ENCODE peak calls at places on chromosome 13, in five cellular contexts. F is dorsolateral prefrontal cortex, C is foreskin keratinocyte, I is neural crest cell, W is heart left ventricle. J is an unnamed sample.

GRCh38 chr13:45370922-45371406 is 30.0 kb upstream of the TPT1 start:
- DNase-seq in C (no peak), W (peak; percentile 71), I (peak; percentile 70), F (peak; percentile 66), J (peak; percentile 80)

GRCh38 chr13:20461860-20462532 is 63.7 kb downstream of the CRYL1 start:
- DNase-seq in F (no peak), W (no peak), C (no peak), I (no peak), J (no peak)

GRCh38 chr13:75372517-75372916 is 109.5 kb downstream of the TBC1D4 start:
- DNase-seq in I (peak; percentile 15), C (no peak), W (no peak), F (no peak), J (no peak)

GRCh38 chr13:92232880-92233279 is 834.5 kb downstream of the GPC5 start:
- DNase-seq in C (no peak), W (no peak), F (no peak), I (no peak), J (no peak)

GRCh38 chr13:29170451-29171082 is 350.4 kb downstream of the MTUS2 start:
- DNase-seq in W (no peak), F (no peak), C (no peak), I (no peak), J (no peak)

GRCh38 chr13:93060144-93060543 is 166.5 kb upstream of the GPC6 start:
- DNase-seq in W (no peak), C (no peak), F (no peak), I (no peak), J (no peak)

GRCh38 chr13:34863360-34864135 is 78.5 kb upstream of the NBEA start:
- DNase-seq in F (no peak), C (peak; percentile 64), W (no peak), I (no peak), J (no peak)

GRCh38 chr13:111429064-111429558 is 108.7 kb downstream of the TEX29 start:
- DNase-seq in F (no peak), W (no peak), C (no peak), I (peak; percentile 67), J (no peak)

GRCh38 chr13:103547914-103548313 is 481.7 kb upstream of the SLC10A2 start:
- DNase-seq in I (no peak), F (no peak), W (no peak), C (peak; percentile 32), J (no peak)

GRCh38 chr13:40498461-40498860 is 168.0 kb downstream of the FOXO1 start:
- DNase-seq in W (no peak), F (no peak), C (no peak), I (no peak), J (no peak)

GRCh38 chr13:102141625-102142472 is 260.0 kb downstream of the FGF14 start:
- DNase-seq in I (no peak), W (no peak), F (no peak), C (no peak), J (no peak)

GRCh38 chr13:94120878-94121277 is 358.6 kb downstream of the DCT start:
- DNase-seq in C (no peak), I (no peak), F (no peak), W (no peak), J (no peak)

GRCh38 chr13:25977216-25977615 is 74.6 kb downstream of the SHISA2 start:
- DNase-seq in W (no peak), C (peak; percentile 17), F (no peak), I (no peak), J (no peak)

GRCh38 chr13:24619302-24619701 is 60.9 kb upstream of the ATP12A start:
- DNase-seq in C (no peak), F (no peak), W (no peak), I (no peak), J (no peak)

GRCh38 chr13:61960981-61961380 is 545.3 kb upstream of the PCDH20 start:
- DNase-seq in I (no peak), W (no peak), C (no peak), F (no peak), J (no peak)

GRCh38 chr13:51006067-51006800 is 96.6 kb downstream of the RNASEH2B start:
- DNase-seq in C (no peak), I (no peak), W (no peak), F (no peak), J (no peak)

GRCh38 chr13:33610471-33611015 is 207.4 kb upstream of the RFC3 start:
- DNase-seq in I (peak; percentile 20), F (peak; percentile 78), C (no peak), W (peak; percentile 89), J (no peak)

GRCh38 chr13:33066329-33066728 is 50.1 kb downstream of the KL start:
- DNase-seq in W (no peak), I (no peak), C (no peak), F (no peak), J (no peak)

GRCh38 chr13:93775507-93776108 is 549.0 kb downstream of the GPC6 start:
- DNase-seq in F (no peak), W (no peak), I (no peak), C (no peak), J (no peak)

GRCh38 chr13:35769812-35770211 is 293.3 kb upstream of the MAB21L1 start:
- DNase-seq in W (no peak), C (no peak), F (no peak), I (no peak), J (no peak)

GRCh38 chr13:97145057-97145456 is 77.1 kb upstream of the MBNL2 start:
- DNase-seq in F (no peak), I (no peak), C (no peak), W (no peak), J (no peak)

GRCh38 chr13:94613051-94613450 is 11.4 kb downstream of the GPR180 start:
- DNase-seq in C (no peak), W (no peak), F (no peak), I (no peak), J (no peak)

GRCh38 chr13:32659736-32660135 is 73.5 kb downstream of the PDS5B start:
- DNase-seq in C (no peak), W (no peak), I (no peak), F (no peak), J (no peak)

GRCh38 chr13:20828540-20829364 is 55.0 kb upstream of the EEF1AKMT1 start:
- DNase-seq in F (no peak), C (peak; percentile 17), W (no peak), I (peak; percentile 14), J (no peak)

DNA sequence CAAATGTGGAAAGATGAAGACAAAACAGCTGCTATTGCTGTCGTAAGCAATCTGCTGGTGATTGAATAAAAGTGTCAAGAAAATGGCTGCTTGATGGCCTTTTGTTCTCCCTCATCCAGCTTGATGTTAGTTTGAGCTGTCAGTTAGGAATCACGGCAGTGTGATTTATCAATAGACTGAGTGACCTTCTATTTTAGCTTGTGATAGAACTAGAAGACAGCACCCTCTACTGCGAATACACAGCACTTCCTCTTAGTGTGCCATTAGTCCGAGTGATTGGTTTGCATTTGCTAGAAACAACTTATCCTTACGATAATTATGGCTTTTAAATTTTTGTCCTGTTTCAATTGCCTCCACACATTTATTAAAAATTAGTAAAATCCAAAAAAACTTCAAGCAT is 76.2 kb downstream of the MZT1 start:
- DNase-seq in I (no peak), C (no peak), W (no peak), F (no peak), J (no peak)
- TF ChIP-seq CTCF in I (peak; percentile 65), C (peak; percentile 69), W (no peak), F (peak; percentile 33), J (peak; percentile 72)

DNA sequence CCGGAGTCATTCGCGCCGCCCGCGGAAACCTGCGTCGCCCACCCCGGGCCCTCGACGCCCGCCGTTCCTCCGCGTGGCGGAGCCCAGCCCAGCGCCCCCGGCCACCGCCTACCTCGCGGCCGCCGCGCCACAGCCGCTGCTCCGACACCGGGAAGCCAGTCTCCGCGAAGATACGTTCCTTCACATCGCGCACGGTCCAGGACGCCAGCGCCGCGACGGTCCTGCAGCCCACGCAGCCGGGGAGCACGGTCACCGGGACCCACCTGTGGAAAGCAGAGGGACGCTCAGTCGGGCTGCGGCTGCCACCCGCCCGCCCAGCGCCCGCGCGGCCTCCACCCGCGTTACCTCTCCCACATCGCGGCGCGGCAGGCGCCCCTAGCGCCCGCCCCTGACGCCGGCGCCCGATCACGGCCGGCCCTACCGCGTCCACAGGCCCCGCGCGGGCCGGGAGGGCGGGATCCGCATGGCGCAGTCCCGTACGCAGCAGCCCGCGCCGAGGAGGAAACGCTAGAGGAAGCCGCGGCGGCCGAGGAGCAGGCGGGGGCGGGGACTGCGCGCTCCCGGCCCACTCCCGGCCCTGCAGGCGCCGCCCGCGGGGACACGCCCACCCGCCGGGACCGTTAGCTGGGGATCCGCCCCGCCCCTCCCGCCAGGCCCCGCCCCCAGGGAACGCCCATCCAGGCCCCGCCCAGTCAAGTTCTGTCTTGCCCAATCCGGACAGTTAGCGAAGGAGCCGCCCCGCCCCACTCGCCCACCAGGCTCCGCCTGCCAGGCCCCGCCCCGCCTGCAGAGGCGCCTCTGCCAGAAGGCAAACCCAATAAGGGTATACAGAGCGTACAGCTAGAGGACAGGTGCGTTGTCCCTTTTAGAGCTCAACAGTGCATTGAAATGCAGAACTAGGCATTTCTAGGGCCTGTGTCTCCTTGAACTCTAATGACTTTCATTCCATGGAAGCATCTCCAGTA is 58.2 kb downstream of the SACS start:
- DNase-seq in W (peak; percentile 97), C (peak; percentile 54), F (peak; percentile 96), I (peak; percentile 92), J (peak; percentile 96)
- TF ChIP-seq CTCF in W (no peak), C (peak; percentile 39), F (no peak), I (peak; percentile 44), J (peak; percentile 58)

GRCh38 chr13:70894258-70894657 is 786.0 kb upstream of the KLHL1 start:
- DNase-seq in C (no peak), I (no peak), W (no peak), F (no peak), J (no peak)

GRCh38 chr13:70893832-70894231 is 785.6 kb upstream of the KLHL1 start:
- DNase-seq in W (no peak), I (no peak), F (no peak), C (no peak), J (no peak)

GRCh38 chr13:70890289-70890688 is 782.0 kb upstream of the KLHL1 start:
- DNase-seq in C (no peak), F (no peak), I (no peak), W (no peak), J (no peak)

GRCh38 chr13:70896136-70896535 is 787.9 kb upstream of the KLHL1 start:
- DNase-seq in C (no peak), I (no peak), F (no peak), W (no peak), J (no peak)

DNA sequence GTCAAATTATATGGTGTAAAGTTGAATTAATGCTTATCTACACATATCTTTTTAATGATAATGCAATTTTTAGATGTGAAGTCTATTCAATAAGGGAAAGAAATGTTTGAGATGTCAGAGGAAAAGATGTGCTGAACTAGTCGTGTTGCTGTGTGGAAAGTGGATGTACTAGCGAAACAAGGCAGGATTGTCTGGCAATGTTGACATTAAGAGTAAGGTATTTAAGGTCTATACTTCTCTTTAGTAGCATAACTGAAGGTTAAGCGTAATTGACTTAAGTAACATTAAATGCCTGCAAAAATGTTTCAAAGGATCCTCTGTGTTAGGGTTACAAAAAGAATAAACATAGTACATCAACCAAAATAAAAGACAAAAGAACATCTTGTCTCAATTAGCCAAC is 787.3 kb upstream of the KLHL1 start:
- DNase-seq in F (no peak), I (no peak), W (no peak), C (no peak), J (no peak)
- TF ChIP-seq CTCF in F (no peak), I (no peak), W (no peak), C (no peak), J (no peak)

DNA sequence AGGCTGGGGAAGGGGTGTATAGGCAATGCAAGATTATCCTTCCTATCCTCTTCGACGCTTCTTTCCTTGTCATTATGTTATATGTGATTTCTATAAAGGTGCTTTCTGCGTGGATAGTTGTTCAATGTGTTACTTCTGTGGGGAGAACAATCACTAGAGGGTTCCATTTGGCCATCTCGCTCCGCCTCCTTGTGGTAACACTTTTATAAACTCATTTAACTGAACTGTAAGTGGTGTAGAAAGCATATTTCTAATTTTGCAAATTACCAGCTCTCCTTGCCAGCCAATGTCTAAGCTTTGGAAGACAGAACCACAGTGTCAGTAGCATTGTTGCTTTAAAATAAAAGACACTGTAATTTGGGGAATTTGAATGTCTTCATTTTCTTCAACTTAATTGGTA is 1093.7 kb upstream of the MIR17HG start:
- DNase-seq in W (no peak), F (no peak), C (no peak), I (no peak), J (no peak)
- TF ChIP-seq CTCF in W (no peak), F (no peak), C (peak; percentile 12), I (no peak), J (no peak)